ENCODE peak calls at places on chromosomes 2 and 18, in five cellular contexts. K, L, M, R and S are unnamed samples.

GRCh38 chr2:224837558-224837957 is 121.4 kb upstream of the CCDC195 start:
- DNase-seq in K (no peak), R (no peak), L (no peak), M (no peak), S (peak)

GRCh38 chr2:115071534-115071933 is 629.1 kb downstream of the DPP10 start:
- DNase-seq in L (no peak), K (no peak), R (no peak), M (no peak), S (no peak)

GRCh38 chr2:149330127-149331022 is at the start of gene LYPD6:
- DNase-seq in K (peak), M (peak), R (peak), L (no peak), S (peak)

GRCh38 chr2:44126106-44126797 is 42.4 kb upstream of the PPM1B start:
- DNase-seq in M (no peak), K (no peak), R (no peak), L (no peak), S (no peak)

GRCh38 chr2:157628532-157629415 is at the start of gene ACVR1C:
- DNase-seq in K (peak), L (peak), R (peak), M (peak), S (peak)

GRCh38 chr2:60480089-60480773 is 73.2 kb downstream of the BCL11A start:
- DNase-seq in K (no peak), M (peak), L (no peak), R (no peak), S (no peak)

GRCh38 chr18:57950542-57950941 is 93.5 kb upstream of the NEDD4L start:
- DNase-seq in M (no peak), L (no peak), K (no peak), R (no peak), S (no peak)

GRCh38 chr2:3434654-3435053 is 55.2 kb downstream of the TRAPPC12 start:
- DNase-seq in R (no peak), K (no peak), M (no peak), L (no peak), S (no peak)

GRCh38 chr2:169189123-169189522 is 119.8 kb downstream of the DHRS9 start:
- DNase-seq in R (no peak), L (no peak), K (no peak), M (no peak), S (no peak)

GRCh38 chr2:241636983-241637232 is at the start of gene THAP4:
- DNase-seq in K (no peak), L (no peak), M (no peak), R (no peak), S (no peak)

GRCh38 chr2:37589298-37589697 is 82.1 kb downstream of the CDC42EP3 start:
- DNase-seq in R (no peak), K (no peak), L (no peak), M (no peak), S (peak)

GRCh38 chr2:86319700-86320369 is 17.6 kb downstream of the REEP1 start:
- DNase-seq in R (no peak), K (no peak), M (no peak), L (no peak), S (no peak)

GRCh38 chr2:22499082-22499844 is 885.7 kb upstream of the KLHL29 start:
- DNase-seq in L (no peak), R (no peak), K (no peak), M (no peak), S (no peak)

GRCh38 chr2:111196435-111196834 is 75.7 kb downstream of the BCL2L11 start:
- DNase-seq in K (no peak), L (no peak), M (no peak), R (no peak), S (no peak)

GRCh38 chr18:35245719-35246317 is 5.0 kb downstream of the ZNF397 start:
- DNase-seq in M (no peak), K (no peak), L (no peak), R (no peak), S (no peak)

GRCh38 chr2:133264951-133265949 is 303.0 kb downstream of the NCKAP5 start:
- DNase-seq in L (no peak), K (no peak), M (no peak), R (peak), S (no peak)

GRCh38 chr2:203719456-203719855 is 13.0 kb downstream of the CD28 start:
- DNase-seq in R (no peak), K (no peak), L (no peak), M (no peak), S (no peak)

GRCh38 chr2:61948661-61949457 is 43.4 kb downstream of the COMMD1 start:
- DNase-seq in K (no peak), M (no peak), R (no peak), L (no peak), S (no peak)

GRCh38 chr18:76429262-76430126 is 65.5 kb downstream of the ZNF516 start:
- DNase-seq in M (no peak), L (no peak), R (no peak), K (no peak), S (no peak)

GRCh38 chr2:32136097-32136496 is 29.6 kb upstream of the SLC30A6 start:
- DNase-seq in R (no peak), K (no peak), L (no peak), M (no peak), S (peak)

GRCh38 chr2:238225121-238225520 is 14.7 kb downstream of the HES6 start:
- DNase-seq in R (no peak), M (no peak), L (no peak), K (no peak), S (no peak)

GRCh38 chr2:190603374-190603773 is 45.5 kb upstream of the NAB1 start:
- DNase-seq in R (no peak), L (no peak), K (no peak), M (no peak), S (no peak)

GRCh38 chr2:33320573-33320972 is 155.9 kb upstream of the RASGRP3 start:
- DNase-seq in L (no peak), M (peak), R (no peak), K (no peak), S (no peak)

GRCh38 chr2:46717733-46718121 is 197.9 kb downstream of the MCFD2 start:
- DNase-seq in R (no peak), K (no peak), M (no peak), L (no peak), S (peak)

GRCh38 chr2:67137699-67138098 is 259.4 kb upstream of the ETAA1 start:
- DNase-seq in M (no peak), K (no peak), R (no peak), L (no peak), S (no peak)

GRCh38 chr2:94870392-94871225 is 621 bp upstream of the TEKT4 start:
- DNase-seq in M (peak), L (no peak), K (no peak), R (no peak), S (no peak)
- TF ChIP-seq RAD21 in M (peak), L (peak), K (peak), R (peak), S (no peak)

GRCh38 chr2:42844901-42845685 is 52.7 kb upstream of the HAAO start:
- DNase-seq in L (no peak), K (no peak), M (no peak), R (no peak), S (peak)
- TF ChIP-seq RAD21 in L (no peak), K (no peak), M (no peak), R (no peak), S (no peak)

GRCh38 chr2:84991404-84992151 is 20.6 kb downstream of the KCMF1 start:
- DNase-seq in R (no peak), K (no peak), L (no peak), M (no peak), S (peak)
- TF ChIP-seq RAD21 in R (no peak), K (no peak), L (no peak), M (no peak), S (no peak)

DNA sequence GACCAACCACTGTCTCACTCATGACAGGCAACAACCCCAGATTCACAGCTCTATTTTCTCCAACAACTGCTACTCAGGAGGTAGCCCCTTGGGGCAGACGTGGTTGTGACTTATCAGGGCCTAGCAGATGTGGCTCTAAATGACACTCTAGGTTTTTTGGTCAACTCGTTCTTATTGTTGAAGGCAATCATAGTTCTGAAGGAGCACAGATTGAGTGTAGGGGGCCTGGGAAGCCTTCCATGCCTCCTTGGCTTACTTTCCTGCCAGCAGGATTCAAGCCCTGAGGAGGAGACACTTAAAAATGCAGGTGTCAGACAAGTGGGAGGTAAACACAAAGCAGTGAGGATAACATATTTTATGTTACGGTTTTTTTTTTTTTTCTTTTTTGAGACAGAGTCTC is 23.5 kb upstream of the SUCLG1 start:
- DNase-seq in R (no peak), K (no peak), M (no peak), L (no peak), S (no peak)
- TF ChIP-seq RAD21 in R (no peak), K (no peak), M (no peak), L (no peak), S (no peak)

DNA sequence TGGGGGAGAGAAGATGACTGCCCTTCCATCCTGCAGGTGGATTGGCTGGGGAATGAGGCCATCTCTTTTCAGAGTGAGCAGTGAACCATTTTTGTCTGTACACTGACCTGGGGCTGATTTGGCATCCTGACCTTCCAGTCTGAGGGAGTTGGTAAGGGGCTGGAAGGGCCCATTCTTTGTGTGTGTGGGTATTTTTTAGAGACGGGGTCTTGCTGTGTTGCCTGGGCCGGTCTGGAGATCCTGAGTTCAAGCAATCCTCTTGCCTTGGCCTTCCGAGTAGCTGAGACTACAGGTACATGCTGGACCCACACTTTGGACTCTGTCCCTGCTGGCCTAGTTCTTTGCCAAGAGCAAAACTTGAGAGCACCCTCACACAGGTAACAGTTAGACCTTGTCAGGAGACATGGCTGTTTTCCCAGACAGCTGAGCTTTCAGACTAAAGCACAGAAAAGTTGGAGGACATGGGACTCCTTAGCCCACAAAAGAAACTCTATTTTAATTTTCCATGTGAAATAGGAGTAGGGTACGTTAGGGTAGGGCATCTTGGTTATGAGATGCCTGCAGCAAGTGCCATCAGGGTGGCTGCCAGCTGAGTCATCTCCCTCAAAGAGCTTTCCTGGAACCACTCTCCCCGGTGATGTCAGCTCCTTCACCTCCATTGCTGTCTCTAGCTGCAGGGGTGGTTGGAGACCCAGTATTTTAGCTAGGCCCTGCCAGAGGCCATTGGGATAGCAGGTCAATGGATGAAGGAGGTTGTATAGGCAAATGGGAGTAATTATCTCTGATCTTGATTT is 60.7 kb downstream of the DGKD start:
- DNase-seq in L (no peak), K (peak), M (no peak), R (no peak), S (peak)
- TF ChIP-seq RAD21 in L (no peak), K (no peak), M (no peak), R (no peak), S (no peak)

DNA sequence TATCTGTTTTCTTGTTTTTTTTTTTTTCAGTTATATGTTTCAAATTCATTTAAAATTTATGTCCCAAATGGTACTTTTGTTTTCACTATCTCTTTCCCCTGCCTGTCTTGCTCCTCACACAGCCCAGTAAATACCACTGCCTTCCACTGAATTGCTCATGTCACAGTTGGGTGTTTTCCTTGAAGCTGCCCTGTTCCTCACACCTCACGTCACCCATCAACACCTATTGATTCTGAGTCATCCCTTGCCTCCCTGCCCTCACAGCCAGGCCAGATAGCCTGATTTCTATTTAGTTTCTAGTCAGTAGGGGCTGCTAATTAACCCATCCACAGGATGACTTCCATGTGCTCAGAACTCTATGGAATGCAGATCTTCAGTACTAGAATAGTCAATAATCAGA is 25.3 kb downstream of the FSHR start:
- DNase-seq in K (no peak), L (no peak), M (no peak), R (no peak), S (no peak)
- TF ChIP-seq RAD21 in K (no peak), L (no peak), M (no peak), R (no peak), S (no peak)